ENCODE peak calls at places on chromosomes 2 and 18, in eight cellular contexts. L, H, J, D, M, S, C and U are unnamed samples. For H3K36me3, the result is how much of the 10 kb centered on the place peaks cover.

GRCh38 chr2:164014068-164014577 is 278.3 kb upstream of the FIGN start:
- DNase-seq in L (no peak), H (no peak), J (no peak), D (no peak), M (no peak), S (no peak), C (no peak), U (no peak)

GRCh38 chr2:155525194-155525593 is 807.3 kb downstream of the NR4A2 start:
- DNase-seq in L (no peak), H (no peak), J (no peak), D (no peak), M (no peak), S (no peak), C (no peak), U (no peak)

GRCh38 chr2:45128580-45128997 is 119.3 kb upstream of the SIX2 start:
- DNase-seq in L (no peak), H (peak), J (no peak), D (no peak), M (no peak), S (no peak), C (no peak), U (no peak)

GRCh38 chr18:77524909-77525308 is 275.3 kb downstream of the GALR1 start:
- DNase-seq in L (no peak), H (no peak), J (no peak), D (no peak), M (no peak), S (no peak), C (no peak), U (no peak)

GRCh38 chr18:59846814-59847490 is 52.8 kb upstream of the PMAIP1 start:
- DNase-seq in L (no peak), H (no peak), J (peak), D (peak), M (peak), S (no peak), C (no peak), U (no peak)

GRCh38 chr2:73063472-73063871 is 8.0 kb downstream of the SFXN5 start:
- DNase-seq in L (no peak), H (no peak), J (no peak), D (no peak), M (no peak), S (no peak), C (no peak), U (no peak)

GRCh38 chr2:49045083-49045482 is 109.2 kb downstream of the FSHR start:
- DNase-seq in L (no peak), H (no peak), J (no peak), D (no peak), M (no peak), S (no peak), C (no peak), U (no peak)

GRCh38 chr2:33133436-33133835 is 186.7 kb downstream of the LTBP1 start:
- DNase-seq in L (peak), H (no peak), J (no peak), D (peak), M (no peak), S (no peak), C (no peak), U (no peak)

DNA sequence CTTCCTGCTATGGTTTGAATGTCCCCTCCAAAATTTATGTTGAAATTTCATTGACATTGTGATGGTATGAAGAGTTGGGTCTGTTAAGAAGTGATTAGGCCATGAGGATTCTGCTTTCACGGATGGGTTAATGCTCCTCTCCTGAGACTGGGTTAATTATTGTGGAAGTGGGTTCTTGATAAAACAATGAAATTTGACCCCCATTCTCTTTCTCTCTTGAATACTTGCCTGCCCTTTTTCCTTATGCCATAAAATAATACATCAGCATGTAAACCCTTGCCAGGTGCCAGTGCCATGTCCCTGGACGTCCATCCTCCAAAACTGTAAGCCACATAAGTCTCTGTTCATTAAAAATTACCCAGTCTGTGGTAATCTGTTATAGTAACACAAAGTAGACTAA is 352.8 kb downstream of the LRRTM4 start:
- DNase-seq in L (no peak), H (no peak), J (no peak), D (no peak), M (no peak), S (no peak), C (no peak), U (no peak)
- TF ChIP-seq EP300 in L (no peak), H (no peak), J (no peak), D (no peak), M (no peak), S (no peak), C (no peak), U (no peak)

DNA sequence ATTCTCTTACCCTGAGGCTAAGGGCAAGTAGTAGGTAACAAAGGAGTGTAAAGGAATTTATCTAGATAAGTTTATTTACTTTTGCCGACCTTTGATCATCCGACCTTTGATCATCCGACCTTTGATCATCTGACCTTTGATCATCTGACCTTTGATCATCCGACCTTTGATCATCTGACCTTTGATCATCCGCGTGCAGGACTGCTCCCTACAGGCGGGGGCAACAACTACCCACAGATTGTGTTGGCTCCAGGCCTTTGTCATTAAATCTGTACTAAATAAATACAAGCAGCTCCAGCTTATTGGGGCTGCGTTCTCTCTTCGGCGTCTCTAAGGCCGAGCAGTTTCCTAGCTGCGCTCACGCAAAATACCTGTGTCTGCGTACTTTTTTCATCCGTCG is 56.6 kb downstream of the ZNF638 start:
- DNase-seq in L (no peak), H (no peak), J (no peak), D (no peak), M (no peak), S (no peak), C (no peak), U (peak)
- H3K36me3 ChIP-seq in L (under half), H (under half), J (half or more), D (under half), M (under half), S (half or more), C (half or more), U (half or more)

DNA sequence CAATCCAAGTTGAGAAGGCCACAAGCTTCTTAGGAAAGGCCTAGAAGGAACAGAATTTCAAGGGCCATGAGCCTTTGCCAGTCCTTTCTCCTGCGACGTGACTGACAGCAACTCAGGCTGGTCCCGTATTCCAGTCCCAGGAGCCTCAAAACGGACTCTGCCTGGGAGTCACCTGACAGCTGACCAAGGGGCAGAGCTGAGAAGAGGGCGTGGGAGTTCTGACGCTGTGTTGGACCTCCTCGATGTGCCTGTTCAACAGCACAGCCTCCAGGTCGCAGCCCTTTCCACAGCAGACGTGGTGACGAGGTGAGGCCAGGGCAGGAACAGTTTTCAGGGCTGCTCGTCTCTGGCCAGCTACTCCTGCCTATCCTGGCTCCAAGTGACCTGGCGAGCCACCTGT is 37.6 kb downstream of the CENPO start:
- DNase-seq in L (no peak), H (no peak), J (no peak), D (no peak), M (no peak), S (no peak), C (no peak), U (peak)
- TF ChIP-seq EP300 in L (no peak), H (no peak), J (no peak), D (no peak), M (no peak), S (no peak), C (no peak), U (no peak)

GRCh38 chr2:238568455-238569414 is 142.0 kb downstream of the ASB1 start:
- DNase-seq in L (no peak), H (no peak), J (no peak), D (peak), M (no peak), S (no peak), C (no peak), U (no peak)

GRCh38 chr2:238567067-238567855 is 140.5 kb downstream of the ASB1 start:
- DNase-seq in L (no peak), H (no peak), J (no peak), D (peak), M (peak), S (no peak), C (no peak), U (peak)

GRCh38 chr2:238569415-238570195 is 142.9 kb downstream of the ASB1 start:
- DNase-seq in L (no peak), H (peak), J (no peak), D (peak), M (no peak), S (no peak), C (no peak), U (no peak)

GRCh38 chr2:238566001-238566645 is 139.4 kb downstream of the ASB1 start:
- DNase-seq in L (no peak), H (no peak), J (no peak), D (no peak), M (no peak), S (no peak), C (no peak), U (no peak)

GRCh38 chr2:238567996-238568395 is 141.3 kb downstream of the ASB1 start:
- DNase-seq in L (no peak), H (no peak), J (no peak), D (no peak), M (no peak), S (no peak), C (no peak), U (peak)
- H3K36me3 ChIP-seq in L (under half), H (under half), J (under half), D (under half), M (under half), S (under half), C (under half), U (under half)

DNA sequence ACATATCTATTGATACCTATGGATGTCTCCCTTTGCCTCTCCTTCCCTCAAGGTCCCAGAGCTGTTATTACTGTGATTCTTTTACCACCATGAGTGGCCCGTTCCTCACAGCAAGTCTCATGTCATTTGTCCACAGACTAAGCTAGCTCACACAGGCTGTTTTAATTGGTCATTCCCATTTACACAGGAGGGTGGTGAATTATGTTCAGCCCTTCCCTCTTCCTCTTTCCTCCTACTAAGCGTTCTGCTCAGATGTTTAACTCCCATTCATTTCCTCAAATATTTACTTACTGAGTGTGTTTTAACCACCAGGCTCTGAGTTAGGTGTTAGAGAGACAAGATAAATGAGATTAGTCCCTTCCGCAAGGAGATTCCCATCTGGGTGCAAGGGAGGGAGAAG is 403.7 kb upstream of the ACVR2A start:
- DNase-seq in L (no peak), H (no peak), J (no peak), D (no peak), M (no peak), S (no peak), C (no peak), U (no peak)
- TF ChIP-seq EP300 in L (no peak), H (no peak), J (no peak), D (no peak), M (no peak), S (no peak), C (no peak), U (no peak)

DNA sequence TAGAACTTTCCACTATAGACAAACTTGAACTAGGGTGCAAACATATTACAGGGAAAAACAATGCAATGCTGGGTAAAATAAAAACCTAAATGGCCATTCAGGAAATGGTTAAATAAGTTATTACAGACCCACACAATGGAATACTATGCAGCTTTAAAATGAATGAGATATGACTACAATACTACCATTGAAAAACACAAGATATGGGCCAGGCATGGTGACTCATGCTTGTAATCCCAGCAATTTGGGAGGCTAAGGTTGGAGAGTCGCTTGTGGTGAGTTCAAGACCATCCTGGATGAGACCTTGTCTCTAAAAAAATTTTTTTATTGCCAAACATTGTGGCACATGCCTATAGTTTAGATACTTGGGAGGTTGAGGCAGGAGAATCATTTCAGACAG is 6.8 kb downstream of the PECR start:
- DNase-seq in L (no peak), H (no peak), J (no peak), D (no peak), M (no peak), S (no peak), C (no peak), U (no peak)
- H3K36me3 ChIP-seq in L (under half), H (under half), J (under half), D (under half), M (under half), S (under half), C (under half), U (under half)

GRCh38 chr2:102114290-102114721 is 28.2 kb upstream of the IL1R1 start:
- DNase-seq in L (no peak), H (no peak), J (no peak), D (no peak), M (no peak), S (peak), C (no peak), U (no peak)
- TF ChIP-seq EP300 in L (no peak), H (no peak), J (no peak), D (no peak), M (no peak), S (no peak), C (no peak), U (no peak)

GRCh38 chr2:223597071-223597470 is 5.1 kb downstream of the SCG2 start:
- DNase-seq in L (no peak), H (no peak), J (no peak), D (no peak), M (no peak), S (no peak), C (no peak), U (no peak)
- H3K36me3 ChIP-seq in L (under half), H (under half), J (under half), D (under half), M (under half), S (under half), C (under half), U (under half)

DNA sequence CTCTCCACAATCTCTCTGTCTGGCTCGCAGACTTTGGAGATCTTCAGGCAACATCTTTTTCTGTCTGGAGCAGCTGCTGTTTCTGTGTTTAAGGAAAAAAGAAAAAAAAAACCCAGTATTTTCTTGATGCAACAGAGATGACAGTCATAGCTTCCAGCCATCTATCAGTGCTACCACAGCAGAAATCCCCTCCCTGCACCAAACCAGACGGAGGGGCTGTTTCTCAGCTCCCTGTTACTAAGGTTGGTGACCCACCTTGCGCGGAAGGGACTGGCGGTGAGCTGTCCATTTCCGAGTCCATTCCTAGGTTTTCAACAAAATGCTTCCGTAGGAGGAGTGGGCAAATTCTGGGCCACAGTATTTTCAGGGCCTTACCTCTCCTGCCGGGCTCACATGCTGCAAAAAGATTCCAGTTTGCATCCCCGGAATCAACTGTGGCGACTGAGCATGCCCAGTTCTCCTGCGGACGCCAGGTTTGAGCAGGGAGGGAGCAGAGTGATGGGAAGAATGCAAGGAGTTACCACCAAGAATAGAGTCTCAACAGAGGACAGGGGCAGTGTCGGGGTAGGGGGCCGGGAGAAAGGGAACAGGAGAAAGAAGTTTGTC is 1.2 kb downstream of the SLC4A10 start:
- DNase-seq in L (no peak), H (no peak), J (no peak), D (no peak), M (peak), S (no peak), C (no peak), U (no peak)
- TF ChIP-seq EP300 in L (no peak), H (no peak), J (no peak), D (no peak), M (no peak), S (no peak), C (no peak), U (no peak)

GRCh38 chr2:198100323-198100722 is 295.9 kb downstream of the PLCL1 start:
- DNase-seq in L (no peak), H (no peak), J (no peak), D (no peak), M (no peak), S (no peak), C (no peak), U (no peak)

GRCh38 chr2:198102841-198103240 is 298.4 kb downstream of the PLCL1 start:
- DNase-seq in L (no peak), H (no peak), J (no peak), D (no peak), M (no peak), S (no peak), C (no peak), U (no peak)

GRCh38 chr2:198098918-198099317 is 294.5 kb downstream of the PLCL1 start:
- DNase-seq in L (no peak), H (no peak), J (no peak), D (no peak), M (no peak), S (no peak), C (no peak), U (no peak)

GRCh38 chr2:198102120-198102519 is 297.7 kb downstream of the PLCL1 start:
- DNase-seq in L (no peak), H (no peak), J (no peak), D (no peak), M (no peak), S (no peak), C (no peak), U (no peak)

DNA sequence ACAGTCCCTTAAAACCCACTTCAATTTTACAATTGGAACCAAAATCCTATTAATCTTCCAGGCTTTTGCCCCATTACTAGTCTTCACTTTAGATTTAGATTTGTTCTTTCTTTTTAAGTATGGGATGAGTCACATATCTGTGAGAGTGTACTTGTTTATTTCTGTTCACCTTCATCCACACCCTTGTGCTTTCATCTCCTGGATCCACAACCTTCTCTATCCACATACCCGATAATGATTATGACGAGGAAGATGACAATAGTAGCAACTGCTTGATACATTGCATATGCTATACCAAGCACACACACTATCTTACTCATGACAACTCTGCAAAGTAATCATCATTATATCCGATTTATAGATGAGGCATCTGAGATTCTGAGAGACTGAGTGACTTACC is 297.3 kb downstream of the PLCL1 start:
- DNase-seq in L (no peak), H (no peak), J (no peak), D (no peak), M (no peak), S (no peak), C (no peak), U (no peak)
- H3K36me3 ChIP-seq in L (under half), H (under half), J (under half), D (under half), M (under half), S (under half), C (under half), U (under half)